ENCODE peak calls at places on chromosomes 7 and 10, in eight cellular contexts. One of them, this sample, is unnamed.

GRCh38 chr7:5677538-5678294 is 103.7 kb downstream of the RNF216 start:
- DNase-seq in naive thymus-derived CD4-positive, alpha-beta T cell: peak; percentile 47
- DNase-seq in ACHN: peak; percentile 79
- DNase-seq in EH: peak; percentile 81
- DNase-seq in NT2/D1: peak; percentile 71
- DNase-seq in Panc1: no peak
- DNase-seq in fibroblast of mammary gland: peak; percentile 75
- DNase-seq in RCC 7860: peak; percentile 58
- DNase-seq in this sample: peak; percentile 90

GRCh38 chr10:76315240-76315639 is 883.8 kb downstream of the LRMDA start:
- DNase-seq in naive thymus-derived CD4-positive, alpha-beta T cell: no peak
- DNase-seq in ACHN: no peak
- DNase-seq in EH: no peak
- DNase-seq in NT2/D1: no peak
- DNase-seq in Panc1: no peak
- DNase-seq in fibroblast of mammary gland: no peak
- DNase-seq in RCC 7860: no peak
- DNase-seq in this sample: no peak

GRCh38 chr7:21128418-21128817 is 299.5 kb upstream of the SP4 start:
- DNase-seq in naive thymus-derived CD4-positive, alpha-beta T cell: no peak
- DNase-seq in ACHN: no peak
- DNase-seq in EH: no peak
- DNase-seq in NT2/D1: no peak
- DNase-seq in Panc1: no peak
- DNase-seq in fibroblast of mammary gland: no peak
- DNase-seq in RCC 7860: no peak
- DNase-seq in this sample: no peak

GRCh38 chr7:12759112-12759511 is 71.7 kb downstream of the ARL4A start:
- DNase-seq in naive thymus-derived CD4-positive, alpha-beta T cell: no peak
- DNase-seq in ACHN: no peak
- DNase-seq in EH: peak; percentile 5
- DNase-seq in NT2/D1: no peak
- DNase-seq in Panc1: no peak
- DNase-seq in fibroblast of mammary gland: peak; percentile 9
- DNase-seq in RCC 7860: no peak
- DNase-seq in this sample: peak; percentile 72

GRCh38 chr7:139871820-139872219 is 42.8 kb downstream of the TBXAS1 start:
- DNase-seq in naive thymus-derived CD4-positive, alpha-beta T cell: no peak
- DNase-seq in ACHN: no peak
- DNase-seq in EH: peak; percentile 45
- DNase-seq in NT2/D1: no peak
- DNase-seq in Panc1: no peak
- DNase-seq in fibroblast of mammary gland: peak; percentile 49
- DNase-seq in RCC 7860: no peak
- DNase-seq in this sample: no peak

GRCh38 chr7:157997080-157997440 is 590.6 kb downstream of the PTPRN2 start:
- DNase-seq in naive thymus-derived CD4-positive, alpha-beta T cell: no peak
- DNase-seq in ACHN: no peak
- DNase-seq in EH: no peak
- DNase-seq in NT2/D1: no peak
- DNase-seq in Panc1: no peak
- DNase-seq in fibroblast of mammary gland: no peak
- DNase-seq in RCC 7860: no peak
- DNase-seq in this sample: no peak

GRCh38 chr10:133189726-133190125 is 29.7 kb downstream of the KNDC1 start:
- DNase-seq in naive thymus-derived CD4-positive, alpha-beta T cell: no peak
- DNase-seq in ACHN: no peak
- DNase-seq in EH: no peak
- DNase-seq in NT2/D1: no peak
- DNase-seq in Panc1: no peak
- DNase-seq in fibroblast of mammary gland: no peak
- DNase-seq in RCC 7860: no peak
- DNase-seq in this sample: no peak

GRCh38 chr10:73650537-73651331 is 5.1 kb downstream of the SYNPO2L start:
- DNase-seq in naive thymus-derived CD4-positive, alpha-beta T cell: no peak
- DNase-seq in ACHN: no peak
- DNase-seq in EH: peak; percentile 89
- DNase-seq in NT2/D1: no peak
- DNase-seq in Panc1: no peak
- DNase-seq in fibroblast of mammary gland: peak; percentile 87
- DNase-seq in RCC 7860: peak; percentile 15
- DNase-seq in this sample: no peak

GRCh38 chr7:130595986-130596385 is 72.6 kb downstream of the COPG2 start:
- DNase-seq in naive thymus-derived CD4-positive, alpha-beta T cell: no peak
- DNase-seq in ACHN: no peak
- DNase-seq in EH: peak; percentile 16
- DNase-seq in NT2/D1: no peak
- DNase-seq in Panc1: no peak
- DNase-seq in fibroblast of mammary gland: peak; percentile 31
- DNase-seq in RCC 7860: no peak
- DNase-seq in this sample: peak; percentile 5

GRCh38 chr7:41459183-41459582 is 243.7 kb downstream of the INHBA start:
- DNase-seq in naive thymus-derived CD4-positive, alpha-beta T cell: no peak
- DNase-seq in ACHN: no peak
- DNase-seq in EH: no peak
- DNase-seq in NT2/D1: no peak
- DNase-seq in Panc1: no peak
- DNase-seq in fibroblast of mammary gland: no peak
- DNase-seq in RCC 7860: no peak
- DNase-seq in this sample: no peak

GRCh38 chr10:44902838-44903545 is 8.1 kb upstream of the TMEM72 start:
- DNase-seq in naive thymus-derived CD4-positive, alpha-beta T cell: no peak
- DNase-seq in ACHN: no peak
- DNase-seq in EH: no peak
- DNase-seq in NT2/D1: no peak
- DNase-seq in Panc1: no peak
- DNase-seq in fibroblast of mammary gland: no peak
- DNase-seq in RCC 7860: no peak
- DNase-seq in this sample: no peak

GRCh38 chr10:15585303-15585715 is 134.4 kb downstream of the ITGA8 start:
- DNase-seq in naive thymus-derived CD4-positive, alpha-beta T cell: no peak
- DNase-seq in ACHN: peak; percentile 55
- DNase-seq in EH: peak; percentile 74
- DNase-seq in NT2/D1: peak; percentile 43
- DNase-seq in Panc1: peak; percentile 7
- DNase-seq in fibroblast of mammary gland: peak; percentile 58
- DNase-seq in RCC 7860: no peak
- DNase-seq in this sample: peak; percentile 89

GRCh38 chr10:120286280-120286679 is 170.7 kb upstream of the PLPP4 start:
- DNase-seq in naive thymus-derived CD4-positive, alpha-beta T cell: no peak
- DNase-seq in ACHN: no peak
- DNase-seq in EH: no peak
- DNase-seq in NT2/D1: no peak
- DNase-seq in Panc1: no peak
- DNase-seq in fibroblast of mammary gland: no peak
- DNase-seq in RCC 7860: no peak
- DNase-seq in this sample: no peak

GRCh38 chr7:50812847-50813475 is 30.3 kb upstream of the GRB10 start:
- DNase-seq in naive thymus-derived CD4-positive, alpha-beta T cell: no peak
- DNase-seq in ACHN: peak; percentile 94
- DNase-seq in EH: peak; percentile 87
- DNase-seq in NT2/D1: no peak
- DNase-seq in Panc1: peak; percentile 81
- DNase-seq in fibroblast of mammary gland: peak; percentile 80
- DNase-seq in RCC 7860: peak; percentile 84
- DNase-seq in this sample: peak; percentile 90

GRCh38 chr10:24385776-24386175 is 176.8 kb downstream of the KIAA1217 start:
- DNase-seq in naive thymus-derived CD4-positive, alpha-beta T cell: no peak
- DNase-seq in ACHN: no peak
- DNase-seq in EH: peak; percentile 23
- DNase-seq in NT2/D1: no peak
- DNase-seq in Panc1: no peak
- DNase-seq in fibroblast of mammary gland: peak; percentile 80
- DNase-seq in RCC 7860: no peak
- DNase-seq in this sample: no peak

GRCh38 chr10:25815999-25816768 is 117.8 kb upstream of the MYO3A start:
- DNase-seq in naive thymus-derived CD4-positive, alpha-beta T cell: no peak
- DNase-seq in ACHN: no peak
- DNase-seq in EH: no peak
- DNase-seq in NT2/D1: no peak
- DNase-seq in Panc1: no peak
- DNase-seq in fibroblast of mammary gland: no peak
- DNase-seq in RCC 7860: no peak
- DNase-seq in this sample: no peak

GRCh38 chr7:28408105-28408973 is 4.0 kb upstream of the CREB5 start:
- DNase-seq in naive thymus-derived CD4-positive, alpha-beta T cell: no peak
- DNase-seq in ACHN: no peak
- DNase-seq in EH: no peak
- DNase-seq in NT2/D1: no peak
- DNase-seq in Panc1: no peak
- DNase-seq in fibroblast of mammary gland: peak; percentile 87
- DNase-seq in RCC 7860: no peak
- DNase-seq in this sample: no peak

GRCh38 chr10:28788252-28788651 is 110.9 kb downstream of the BAMBI start:
- DNase-seq in naive thymus-derived CD4-positive, alpha-beta T cell: no peak
- DNase-seq in ACHN: no peak
- DNase-seq in EH: no peak
- DNase-seq in NT2/D1: no peak
- DNase-seq in Panc1: no peak
- DNase-seq in fibroblast of mammary gland: no peak
- DNase-seq in RCC 7860: no peak
- DNase-seq in this sample: no peak

GRCh38 chr7:37675739-37676138 is 7.8 kb upstream of the GPR141 start:
- DNase-seq in naive thymus-derived CD4-positive, alpha-beta T cell: no peak
- DNase-seq in ACHN: no peak
- DNase-seq in EH: no peak
- DNase-seq in NT2/D1: no peak
- DNase-seq in Panc1: no peak
- DNase-seq in fibroblast of mammary gland: no peak
- DNase-seq in RCC 7860: no peak
- DNase-seq in this sample: no peak

GRCh38 chr7:118590107-118590506 is 365.6 kb downstream of the ANKRD7 start:
- DNase-seq in naive thymus-derived CD4-positive, alpha-beta T cell: no peak
- DNase-seq in ACHN: peak; percentile 47
- DNase-seq in EH: no peak
- DNase-seq in NT2/D1: peak; percentile 20
- DNase-seq in Panc1: no peak
- DNase-seq in fibroblast of mammary gland: no peak
- DNase-seq in RCC 7860: no peak
- DNase-seq in this sample: no peak

GRCh38 chr7:122412886-122413285 is 108.3 kb upstream of the FEZF1 start:
- DNase-seq in naive thymus-derived CD4-positive, alpha-beta T cell: no peak
- DNase-seq in ACHN: no peak
- DNase-seq in EH: peak; percentile 11
- DNase-seq in NT2/D1: no peak
- DNase-seq in Panc1: no peak
- DNase-seq in fibroblast of mammary gland: peak; percentile 81
- DNase-seq in RCC 7860: no peak
- DNase-seq in this sample: no peak

This sample was measured in lung microvascular endothelial cell.